ENCODE peak calls at places on chromosome 14, in nine cellular contexts. W is T follicular helper cell; E is activated CD8-positive, alpha-beta memory T cell treated with anti-CD3 and anti-CD28 coated beads, Interleukin-2, amount 50 U/mL, for 4 hours; F is cardiac fibroblast; T is AG08396; H is lower leg skin; V is lung microvascular endothelial cell; Z is GM04504; U is anterior cingulate cortex. Y is an unnamed sample.

GRCh38 chr14:100783630-100784321 is 42.1 kb upstream of the MEG3 start:
- DNase-seq in W (no peak), E (no peak), F (no peak), T (no peak), H (no peak), V (no peak), Z (no peak), U (no peak), Y (no peak)

GRCh38 chr14:23727566-23728335 is 91.6 kb downstream of the DHRS2 start:
- DNase-seq in W (no peak), E (no peak), F (peak), T (peak), H (no peak), V (peak), Z (peak), U (no peak), Y (no peak)

GRCh38 chr14:66746316-66747006 is 238.5 kb downstream of the GPHN start:
- DNase-seq in W (no peak), E (no peak), F (peak), T (peak), H (no peak), V (peak), Z (peak), U (no peak), Y (no peak)

GRCh38 chr14:38948171-38948570 is 154.9 kb downstream of the SEC23A start:
- DNase-seq in W (no peak), E (no peak), F (peak), T (no peak), H (no peak), V (peak), Z (no peak), U (peak), Y (no peak)

GRCh38 chr14:87816421-87816820 is 176.6 kb downstream of the GALC start:
- DNase-seq in W (no peak), E (no peak), F (no peak), T (no peak), H (no peak), V (no peak), Z (no peak), U (no peak), Y (no peak)

GRCh38 chr14:53367631-53368030 is 214.5 kb upstream of the DDHD1 start:
- DNase-seq in W (no peak), E (no peak), F (peak), T (no peak), H (no peak), V (peak), Z (no peak), U (no peak), Y (no peak)

GRCh38 chr14:103910262-103910935 is 17.9 kb upstream of the TDRD9 start:
- DNase-seq in W (peak), E (peak), F (peak), T (peak), H (peak), V (peak), Z (peak), U (peak), Y (no peak)

GRCh38 chr14:79011091-79011919 is 841.1 kb downstream of the NRXN3 start:
- DNase-seq in W (no peak), E (no peak), F (peak), T (peak), H (no peak), V (peak), Z (peak), U (no peak), Y (no peak)

GRCh38 chr14:92348154-92348553 is 25.2 kb downstream of the SLC24A4 start:
- DNase-seq in W (no peak), E (no peak), F (no peak), T (no peak), H (no peak), V (no peak), Z (no peak), U (no peak), Y (no peak)

GRCh38 chr14:36505193-36505815 is 14.7 kb downstream of the NKX2-1 start:
- DNase-seq in W (no peak), E (no peak), F (no peak), T (peak), H (no peak), V (no peak), Z (no peak), U (no peak), Y (no peak)

GRCh38 chr14:68886109-68886434 is 93.0 kb downstream of the ACTN1 start:
- DNase-seq in W (no peak), E (no peak), F (no peak), T (no peak), H (no peak), V (peak), Z (no peak), U (no peak), Y (no peak)

GRCh38 chr14:68535404-68536024 is 257.4 kb downstream of the ZFP36L1 start:
- DNase-seq in W (no peak), E (no peak), F (peak), T (peak), H (no peak), V (peak), Z (peak), U (no peak), Y (no peak)

GRCh38 chr14:73188501-73188903 is 48.8 kb upstream of the PAPLN start:
- DNase-seq in W (no peak), E (no peak), F (peak), T (peak), H (no peak), V (no peak), Z (peak), U (no peak), Y (no peak)

GRCh38 chr14:61575751-61576150 is 119.6 kb upstream of the HIF1A start:
- DNase-seq in W (no peak), E (no peak), F (peak), T (no peak), H (no peak), V (no peak), Z (no peak), U (no peak), Y (no peak)

GRCh38 chr14:103859416-103860202 is 12.2 kb upstream of the PPP1R13B start:
- DNase-seq in W (no peak), E (no peak), F (no peak), T (no peak), H (no peak), V (peak), Z (no peak), U (no peak), Y (no peak)

GRCh38 chr14:49659526-49660455 is 24.7 kb upstream of the DNAAF2 start:
- DNase-seq in W (no peak), E (no peak), F (no peak), T (no peak), H (no peak), V (no peak), Z (no peak), U (no peak), Y (no peak)

GRCh38 chr14:65336191-65336591 is 76.3 kb upstream of the FUT8 start:
- DNase-seq in W (no peak), E (peak), F (peak), T (peak), H (no peak), V (peak), Z (peak), U (no peak), Y (no peak)

GRCh38 chr14:24353551-24354529 is 14.0 kb upstream of the RIPK3 start:
- DNase-seq in W (no peak), E (no peak), F (peak), T (peak), H (no peak), V (no peak), Z (peak), U (no peak), Y (no peak)

GRCh38 chr14:25303934-25304333 is 254.0 kb upstream of the STXBP6 start:
- DNase-seq in W (no peak), E (no peak), F (no peak), T (no peak), H (no peak), V (no peak), Z (no peak), U (no peak), Y (no peak)

GRCh38 chr14:23361763-23362162 is 3.2 kb downstream of the EFS start:
- DNase-seq in W (no peak), E (no peak), F (no peak), T (no peak), H (peak), V (no peak), Z (no peak), U (no peak), Y (no peak)

GRCh38 chr14:68781161-68782021 is 11.5 kb downstream of the ZFP36L1 start:
- DNase-seq in W (peak), E (peak), F (no peak), T (no peak), H (peak), V (no peak), Z (no peak), U (no peak), Y (no peak)

GRCh38 chr14:62436256-62436655 is 609.0 kb downstream of the KCNH5 start:
- DNase-seq in W (no peak), E (no peak), F (peak), T (no peak), H (no peak), V (no peak), Z (no peak), U (no peak), Y (no peak)

GRCh38 chr14:101622251-101623076 is 61.2 kb downstream of the DIO3 start:
- DNase-seq in W (no peak), E (no peak), F (no peak), T (no peak), H (peak), V (no peak), Z (no peak), U (no peak), Y (no peak)

GRCh38 chr14:100830681-100831080 is 4.8 kb downstream of the MEG3 start:
- DNase-seq in W (no peak), E (no peak), F (no peak), T (no peak), H (no peak), V (no peak), Z (no peak), U (no peak), Y (no peak)

GRCh38 chr14:92866181-92866752 is 56.7 kb upstream of the CHGA start:
- DNase-seq in W (no peak), E (no peak), F (peak), T (no peak), H (no peak), V (peak), Z (no peak), U (no peak), Y (no peak)

GRCh38 chr14:90757452-90757851 is 58.8 kb downstream of the TTC7B start:
- DNase-seq in W (no peak), E (no peak), F (no peak), T (no peak), H (no peak), V (no peak), Z (no peak), U (peak), Y (no peak)

GRCh38 chr14:86646688-86647687 is 1117.0 kb downstream of the FLRT2 start:
- DNase-seq in W (no peak), E (no peak), F (peak), T (no peak), H (no peak), V (no peak), Z (no peak), U (no peak), Y (no peak)

GRCh38 chr14:72476657-72477499 is 417.0 kb downstream of the DPF3 start:
- DNase-seq in W (peak), E (peak), F (peak), T (peak), H (peak), V (peak), Z (peak), U (no peak), Y (no peak)

GRCh38 chr14:35365130-35366047 is 39.2 kb downstream of the NFKBIA start:
- DNase-seq in W (no peak), E (peak), F (peak), T (peak), H (peak), V (peak), Z (no peak), U (no peak), Y (peak)

GRCh38 chr14:90604356-90604755 is 207.5 kb downstream of the CALM1 start:
- DNase-seq in W (no peak), E (no peak), F (no peak), T (no peak), H (no peak), V (no peak), Z (no peak), U (no peak), Y (no peak)

GRCh38 chr14:61537567-61538463 is 157.5 kb upstream of the HIF1A start:
- DNase-seq in W (no peak), E (peak), F (peak), T (no peak), H (peak), V (peak), Z (peak), U (no peak), Y (no peak)

GRCh38 chr14:95677168-95677835 is 8.9 kb upstream of the TCL1B start:
- DNase-seq in W (no peak), E (no peak), F (no peak), T (no peak), H (peak), V (no peak), Z (no peak), U (no peak), Y (no peak)

GRCh38 chr14:75067212-75067611 is 2.2 kb upstream of the ZC2HC1C start:
- DNase-seq in W (no peak), E (no peak), F (no peak), T (no peak), H (no peak), V (no peak), Z (no peak), U (no peak), Y (no peak)

GRCh38 chr14:92897922-92898599 is 24.9 kb upstream of the CHGA start:
- DNase-seq in W (no peak), E (no peak), F (no peak), T (no peak), H (no peak), V (peak), Z (no peak), U (no peak), Y (no peak)

GRCh38 chr14:61484011-61484410 is 162.6 kb downstream of the PRKCH start:
- DNase-seq in W (no peak), E (no peak), F (no peak), T (no peak), H (no peak), V (no peak), Z (no peak), U (no peak), Y (no peak)

GRCh38 chr14:86935241-86935640 is 1057.7 kb downstream of the GALC start:
- DNase-seq in W (no peak), E (no peak), F (no peak), T (peak), H (no peak), V (no peak), Z (no peak), U (no peak), Y (no peak)

GRCh38 chr14:39731912-39732311 is 299.7 kb upstream of the FBXO33 start:
- DNase-seq in W (no peak), E (no peak), F (no peak), T (no peak), H (no peak), V (no peak), Z (no peak), U (no peak), Y (no peak)

GRCh38 chr14:73467377-73467776 is 9.0 kb upstream of the NUMB start:
- DNase-seq in W (no peak), E (peak), F (peak), T (no peak), H (peak), V (peak), Z (no peak), U (no peak), Y (peak)

GRCh38 chr14:77239412-77239811 is 31.6 kb downstream of the NGB start:
- DNase-seq in W (no peak), E (no peak), F (no peak), T (no peak), H (no peak), V (no peak), Z (no peak), U (no peak), Y (no peak)

Y was measured in CD14-positive monocyte.